ENCODE peak calls at places on chromosomes 3 and 15, in seven cellular contexts. W, F, M, J, G, A and U are unnamed samples.
A peak's percentile ranks its signal among the peaks of the same experiment; 100 is the strongest.

GRCh38 chr3:38030126-38031021 is 932 bp upstream of the PLCD1 start:
- DNase-seq in W (no peak), F (no peak), M (no peak), J (no peak), G (no peak), A (no peak), U (no peak)

GRCh38 chr3:100329800-100330489 is 4.6 kb upstream of the NIT2 start:
- DNase-seq in W (no peak), F (no peak), M (no peak), J (no peak), G (no peak), A (no peak), U (no peak)

GRCh38 chr3:165820685-165821123 is 16.5 kb downstream of the BCHE start:
- DNase-seq in W (no peak), F (no peak), M (no peak), J (no peak), G (no peak), A (no peak), U (no peak)

GRCh38 chr15:75966073-75966472 is 46.2 kb downstream of the NRG4 start:
- DNase-seq in W (peak; percentile 76), F (no peak), M (peak; percentile 84), J (no peak), G (no peak), A (peak; percentile 38), U (no peak)

GRCh38 chr3:30145281-30145680 is 461.1 kb upstream of the TGFBR2 start:
- DNase-seq in W (no peak), F (no peak), M (peak; percentile 3), J (no peak), G (no peak), A (no peak), U (no peak)

GRCh38 chr15:48650931-48651330 is 5.4 kb upstream of the FBN1 start:
- DNase-seq in W (no peak), F (no peak), M (no peak), J (no peak), G (no peak), A (no peak), U (no peak)

GRCh38 chr3:44186712-44187111 is 55.0 kb upstream of the TOPAZ1 start:
- DNase-seq in W (no peak), F (no peak), M (no peak), J (no peak), G (no peak), A (no peak), U (no peak)

GRCh38 chr3:49493901-49494300 is 23.8 kb downstream of the DAG1 start:
- DNase-seq in W (no peak), F (no peak), M (peak; percentile 39), J (no peak), G (no peak), A (no peak), U (no peak)

GRCh38 chr15:80127911-80128310 is 24.9 kb upstream of the FAH start:
- DNase-seq in W (no peak), F (no peak), M (peak; percentile 59), J (no peak), G (no peak), A (no peak), U (no peak)

GRCh38 chr15:72281713-72282112 is 9.4 kb upstream of the PARP6 start:
- DNase-seq in W (no peak), F (no peak), M (no peak), J (no peak), G (no peak), A (no peak), U (no peak)

GRCh38 chr3:134487406-134487805 is 1.5 kb downstream of the CEP63 start:
- DNase-seq in W (no peak), F (no peak), M (no peak), J (no peak), G (no peak), A (no peak), U (no peak)

GRCh38 chr3:188194327-188194726 is 40.4 kb downstream of the LPP start:
- DNase-seq in W (peak; percentile 89), F (no peak), M (peak; percentile 81), J (no peak), G (no peak), A (no peak), U (no peak)

GRCh38 chr15:42273099-42273899 is at the start of the genes GANC and TMEM87A:
- DNase-seq in W (peak; percentile 99), F (peak; percentile 98), M (peak; percentile 99), J (peak; percentile 100), G (peak; percentile 89), A (peak; percentile 100), U (peak; percentile 97)

GRCh38 chr15:42275780-42276395 is 2.7 kb upstream of the TMEM87A start:
- DNase-seq in W (no peak), F (no peak), M (no peak), J (no peak), G (no peak), A (no peak), U (no peak)

GRCh38 chr15:42274693-42274971 is 1.4 kb upstream of the TMEM87A start:
- DNase-seq in W (no peak), F (no peak), M (no peak), J (no peak), G (no peak), A (no peak), U (no peak)

GRCh38 chr15:42272768-42273098 is 268 bp upstream of the GANC start:
- DNase-seq in W (no peak), F (no peak), M (no peak), J (no peak), G (no peak), A (no peak), U (no peak)

DNA sequence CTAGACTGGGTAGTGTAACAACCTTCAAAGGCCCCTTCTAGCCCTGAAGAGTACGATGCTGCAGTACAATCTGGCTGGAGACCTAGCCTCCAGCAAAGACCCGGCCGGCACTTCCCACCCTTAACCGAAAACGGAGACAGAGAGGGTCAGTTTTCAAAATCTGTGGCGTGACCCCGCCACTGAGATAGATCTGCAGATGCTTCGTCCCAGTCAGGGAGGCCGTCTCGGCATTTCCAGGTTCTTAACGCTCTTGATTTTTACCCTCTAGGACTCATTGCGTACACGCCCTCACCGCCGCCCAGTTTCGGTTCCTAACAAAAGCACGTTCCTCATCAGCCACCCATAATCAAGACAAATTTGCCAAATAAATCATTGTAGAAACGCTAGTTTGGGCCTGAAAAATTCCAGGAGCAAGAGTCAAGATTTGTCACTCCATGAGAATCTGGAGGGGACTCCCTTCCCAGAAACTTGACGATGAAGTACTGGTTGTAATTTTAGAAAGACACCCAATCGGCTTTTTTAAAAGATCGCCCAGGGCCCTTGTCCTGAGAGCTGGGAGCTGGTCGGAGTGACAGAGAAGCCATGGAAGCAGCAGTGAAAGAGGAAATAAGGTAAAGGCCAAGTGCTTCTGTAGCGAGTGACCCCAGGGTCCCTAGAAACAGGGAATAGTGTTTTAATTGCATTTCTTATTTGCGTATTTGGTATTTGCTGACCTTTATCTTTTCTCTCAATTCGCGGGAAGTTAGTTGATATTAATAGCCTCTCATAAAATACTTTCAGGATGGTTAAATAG is 863 bp upstream of the TMEM87A start:
- DNase-seq in W (peak; percentile 74), F (peak; percentile 34), M (peak; percentile 67), J (no peak), G (peak; percentile 51), A (peak; percentile 46), U (no peak)
- H3K4me1 ChIP-seq in W (peaks cover 3% of the 10 kb centered on the region), F (peaks cover 5% of the 10 kb centered on the region), M (peaks cover 5% of the 10 kb centered on the region), J (no peaks in the 10 kb centered on the region), G (peaks cover 1% of the 10 kb centered on the region), A (peaks cover 4% of the 10 kb centered on the region), U (peaks cover 14% of the 10 kb centered on the region)

GRCh38 chr15:49904296-49904695 is 214.7 kb downstream of the ATP8B4 start:
- DNase-seq in W (no peak), F (no peak), M (no peak), J (no peak), G (no peak), A (no peak), U (no peak)
- H3K18ac ChIP-seq in W (no peak overlapping the region), F (no peak overlapping the region), M (peak overlapping the region; percentile 97), J (no peak overlapping the region), G (no peak overlapping the region), A (no peak overlapping the region), U (no peak overlapping the region)

DNA sequence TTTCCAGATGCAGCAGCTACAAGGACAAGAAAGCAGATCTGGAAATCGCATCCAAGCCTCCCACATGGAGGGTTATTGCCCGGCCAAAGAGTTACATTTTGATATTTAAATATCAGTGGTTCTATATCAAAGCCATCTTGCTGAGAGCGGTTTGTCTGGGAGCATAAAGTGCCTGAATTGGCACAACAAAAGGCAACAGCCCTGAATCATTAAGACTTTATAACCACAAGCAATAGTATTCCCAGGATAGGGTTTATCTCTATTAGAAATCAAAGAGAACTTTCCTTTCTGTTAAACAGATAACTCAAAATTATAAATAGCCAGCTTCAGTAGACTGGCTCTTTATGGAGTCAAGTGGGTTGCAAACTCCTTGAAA is 564.7 kb downstream of the ROBO1 start:
- DNase-seq in W (no peak), F (no peak), M (no peak), J (no peak), G (no peak), A (no peak), U (no peak)
- H2BK120ac ChIP-seq in W (no peak overlapping the region), F (no peak overlapping the region), M (no peak overlapping the region), J (no peak overlapping the region), G (no peak overlapping the region), A (no peak overlapping the region), U (no peak overlapping the region)

GRCh38 chr3:34012102-34012461 is 213.7 kb downstream of the PDCD6IP start:
- DNase-seq in W (peak; percentile 93), F (no peak), M (peak; percentile 100), J (peak; percentile 88), G (no peak), A (no peak), U (no peak)

GRCh38 chr3:34013818-34014576 is 215.6 kb downstream of the PDCD6IP start:
- DNase-seq in W (no peak), F (no peak), M (no peak), J (no peak), G (no peak), A (no peak), U (no peak)

GRCh38 chr3:34016925-34017592 is 218.6 kb downstream of the PDCD6IP start:
- DNase-seq in W (no peak), F (no peak), M (no peak), J (no peak), G (no peak), A (no peak), U (no peak)

GRCh38 chr3:34017757-34018156 is 219.3 kb downstream of the PDCD6IP start:
- DNase-seq in W (no peak), F (no peak), M (no peak), J (no peak), G (no peak), A (no peak), U (no peak)

DNA sequence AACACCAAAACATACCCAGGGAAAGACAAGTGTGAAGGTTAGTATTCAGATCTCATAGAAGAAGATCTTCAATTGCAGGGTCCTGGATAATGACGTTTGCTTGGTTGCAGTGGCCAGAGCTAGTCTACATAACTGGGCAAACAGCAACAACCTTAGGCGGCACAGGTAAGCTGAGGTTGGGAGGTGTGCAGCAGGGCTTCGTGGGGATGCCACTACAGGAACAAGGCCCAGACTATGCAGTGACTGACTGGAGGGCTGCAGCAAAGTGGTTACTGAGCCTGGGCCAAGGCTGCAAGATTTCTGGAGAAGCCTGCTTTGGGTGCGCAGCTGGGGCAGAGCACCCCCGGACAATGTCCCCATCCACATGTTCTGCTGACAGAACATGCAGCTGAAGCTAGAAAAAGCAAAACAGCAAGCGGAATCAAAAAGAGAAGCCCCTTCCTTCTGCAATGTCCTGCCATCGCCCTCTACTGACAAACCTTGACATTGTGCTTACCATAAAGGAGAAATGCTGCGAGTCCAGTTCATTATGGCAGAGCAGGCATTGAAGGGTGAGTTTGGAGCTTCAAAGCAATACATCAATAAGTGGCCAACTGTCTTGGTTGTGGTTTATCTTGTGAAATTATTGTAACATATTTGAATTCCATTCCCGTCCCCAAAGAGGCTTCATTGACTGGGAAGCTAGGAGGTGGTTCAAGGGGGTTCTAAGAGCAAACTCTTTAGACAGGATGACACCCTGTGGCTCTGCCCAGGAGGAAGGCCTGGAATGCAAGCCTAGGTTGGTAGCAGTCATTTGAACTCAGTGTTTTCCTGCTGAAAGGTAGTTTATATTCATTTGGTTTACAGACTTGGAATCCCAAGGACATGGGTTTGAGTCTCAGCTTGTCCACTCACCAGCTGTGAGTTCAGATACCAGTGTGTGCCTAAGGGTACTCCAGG is 217.0 kb downstream of the PDCD6IP start:
- DNase-seq in W (no peak), F (peak; percentile 43), M (peak; percentile 39), J (peak; percentile 78), G (peak; percentile 58), A (no peak), U (no peak)
- H3K4me1 ChIP-seq in W (peaks cover 3% of the 10 kb centered on the region), F (no peaks in the 10 kb centered on the region), M (peaks cover 19% of the 10 kb centered on the region), J (peaks cover 2% of the 10 kb centered on the region), G (no peaks in the 10 kb centered on the region), A (no peaks in the 10 kb centered on the region), U (no peaks in the 10 kb centered on the region)